ENCODE peak calls at places on chromosome 3, in four cellular contexts. K, A, M and L are unnamed samples.

GRCh38 chr3:187188931-187189330 is 8.4 kb upstream of the RTP1 start:
- DNase-seq in K (no peak), A (peak), M (no peak), L (no peak)

GRCh38 chr3:48695113-48695753 is 9.5 kb upstream of the NCKIPSD start:
- DNase-seq in K (peak), A (peak), M (peak), L (peak)

GRCh38 chr3:159263750-159264561 is 462.1 kb downstream of the MFSD1 start:
- DNase-seq in K (no peak), A (peak), M (no peak), L (peak)

GRCh38 chr3:99638244-99638948 is at the start of gene COL8A1:
- DNase-seq in K (peak), A (peak), M (peak), L (peak)

GRCh38 chr3:15989419-15989818 is 185.1 kb upstream of the GALNT15 start:
- DNase-seq in K (no peak), A (peak), M (no peak), L (no peak)

GRCh38 chr3:60147249-60147648 is 1097.4 kb upstream of the CFAP20DC start:
- DNase-seq in K (no peak), A (no peak), M (no peak), L (no peak)

GRCh38 chr3:146189519-146190173 is 28.7 kb upstream of the PLOD2 start:
- DNase-seq in K (peak), A (peak), M (peak), L (peak)

GRCh38 chr3:114566162-114566755 is 272.4 kb downstream of the TIGIT start:
- DNase-seq in K (no peak), A (no peak), M (no peak), L (no peak)

GRCh38 chr3:172776049-172776717 is 25.7 kb downstream of the ECT2 start:
- DNase-seq in K (no peak), A (peak), M (no peak), L (no peak)

GRCh38 chr3:182424006-182424405 is 369.3 kb upstream of the ATP11B start:
- DNase-seq in K (no peak), A (no peak), M (no peak), L (no peak)

GRCh38 chr3:9826815-9827574 is 16.8 kb downstream of the RPUSD3 start:
- DNase-seq in K (peak), A (no peak), M (peak), L (peak)

GRCh38 chr3:74801924-74802323 is 187.5 kb upstream of the CNTN3 start:
- DNase-seq in K (no peak), A (no peak), M (no peak), L (no peak)
- H3K56ac ChIP-seq in K (no peak), A (no peak), M (no peak), L (no peak)

GRCh38 chr3:62665627-62666433 is 209.4 kb downstream of the CADPS start:
- DNase-seq in K (peak), A (peak), M (peak), L (peak)
- H3K4me2 ChIP-seq in K (peak), A (no peak), M (no peak), L (no peak)

DNA sequence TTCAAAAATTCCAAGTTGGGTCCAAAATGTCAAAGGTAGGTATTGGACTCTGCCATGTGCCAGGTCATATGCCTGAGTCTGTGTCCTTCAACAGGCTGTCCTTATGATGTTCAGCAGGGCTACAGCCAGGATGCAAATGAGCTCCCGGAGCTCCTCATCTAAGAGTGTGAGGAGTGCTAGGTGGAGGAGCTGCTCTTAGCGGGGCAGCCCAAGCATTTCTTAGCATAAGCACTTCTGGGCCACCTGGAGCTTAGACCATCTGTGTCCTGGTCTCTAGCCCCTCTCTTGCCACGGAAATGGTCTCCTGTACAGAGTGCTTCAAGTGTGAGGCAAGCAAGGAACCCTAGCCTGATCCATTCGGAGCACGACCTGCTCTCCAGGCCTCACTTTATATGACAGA is 64.6 kb upstream of the PRR23C start:
- DNase-seq in K (no peak), A (no peak), M (peak), L (no peak)
- H4K5ac ChIP-seq in K (no peak), A (no peak), M (no peak), L (no peak)

DNA sequence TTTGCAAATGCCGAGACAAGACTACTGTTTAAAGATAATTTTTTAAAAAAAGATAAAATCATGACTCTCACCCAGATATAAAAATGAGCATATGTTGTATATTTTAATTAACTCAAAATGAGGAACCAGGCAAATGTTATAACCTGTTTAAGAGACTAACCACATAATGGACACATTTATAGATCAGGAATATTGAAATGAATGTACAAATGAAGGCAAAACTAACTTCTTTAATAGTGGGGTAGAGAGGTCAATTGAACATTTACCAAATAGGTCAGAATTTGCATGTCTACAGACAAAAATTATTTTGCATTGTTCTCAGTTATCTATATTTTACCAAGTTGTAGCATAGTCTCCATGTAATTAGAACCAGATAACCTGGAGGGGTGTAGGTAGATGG is 134.3 kb upstream of the PFN2 start:
- DNase-seq in K (no peak), A (no peak), M (no peak), L (no peak)
- H3K56ac ChIP-seq in K (no peak), A (no peak), M (no peak), L (no peak)

DNA sequence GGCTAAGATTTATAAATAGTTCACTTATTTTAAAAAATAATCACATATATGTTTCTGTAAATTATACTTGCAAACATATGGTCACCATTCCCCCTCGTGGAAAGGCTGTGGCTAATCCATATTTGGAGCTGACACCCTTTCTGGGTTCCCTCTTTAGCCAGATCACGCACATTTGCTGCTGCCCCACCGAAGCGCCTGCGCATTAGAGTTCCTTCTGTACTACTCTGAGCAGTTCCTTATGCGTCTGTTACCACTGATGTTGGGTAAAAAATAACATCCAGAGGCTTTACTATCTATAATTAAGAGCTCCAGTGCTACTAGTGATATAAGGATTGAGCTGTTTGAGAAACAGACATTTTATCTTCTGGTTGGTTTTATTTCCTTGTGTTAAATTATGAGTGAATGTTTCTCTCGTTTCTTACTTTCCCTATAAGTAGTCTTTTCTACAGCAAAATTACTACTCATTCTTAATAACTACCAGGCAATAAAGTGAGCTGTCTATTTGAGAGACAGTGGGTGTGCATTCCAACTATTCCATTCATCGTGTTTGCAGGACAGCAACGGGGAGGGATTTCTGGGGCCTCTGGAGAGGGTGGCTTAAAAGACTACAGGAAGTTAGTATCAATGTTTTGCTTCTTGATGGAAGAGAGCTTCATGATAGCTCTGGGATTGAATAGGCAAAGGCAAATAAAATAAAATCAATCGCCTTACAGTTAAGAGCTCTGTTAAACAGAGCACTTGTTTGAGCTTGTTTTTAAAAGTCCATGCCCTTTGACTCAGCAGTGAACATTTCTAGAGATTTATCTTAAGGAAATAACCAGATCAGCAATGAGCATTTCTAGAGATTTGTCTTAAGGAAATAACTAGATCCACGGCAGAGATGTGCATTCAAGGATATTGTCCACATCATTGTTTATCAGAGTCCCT is 245.2 kb downstream of the CD47 start:
- DNase-seq in K (no peak), A (peak), M (no peak), L (no peak)
- H3K4me2 ChIP-seq in K (no peak), A (no peak), M (no peak), L (no peak)

DNA sequence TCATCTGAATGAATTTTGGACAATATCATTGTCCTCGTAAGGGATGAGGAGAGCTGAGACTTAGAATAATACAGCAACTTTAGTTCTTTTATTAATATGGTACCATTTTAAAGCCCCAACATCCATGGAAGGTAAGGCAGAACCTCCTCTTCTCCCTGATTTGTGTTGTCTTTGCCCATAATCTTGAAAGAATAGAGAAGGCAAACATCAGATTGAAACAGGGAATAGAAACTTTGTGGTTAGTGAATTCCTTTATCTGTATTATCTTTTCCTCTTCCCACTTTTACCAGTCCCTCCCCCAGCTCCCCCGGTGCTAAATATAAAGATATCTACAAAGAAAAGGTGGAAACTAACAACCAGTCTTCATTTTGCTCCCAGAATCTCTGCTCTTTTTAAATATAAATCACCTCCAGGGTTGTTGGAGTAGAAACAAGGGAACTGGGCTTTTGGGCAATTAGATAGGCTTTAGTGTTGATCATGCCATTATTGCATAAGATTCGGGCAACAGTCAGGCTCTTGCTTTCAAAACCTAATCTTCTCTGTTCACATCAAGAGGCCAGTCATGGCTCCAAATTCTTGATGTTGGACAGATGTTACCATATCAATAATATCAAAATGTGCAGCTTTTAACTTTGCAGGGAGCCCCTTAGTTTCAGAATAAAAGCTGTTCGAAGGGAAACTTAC is 32.5 kb downstream of the ITPR1 start:
- DNase-seq in K (no peak), A (no peak), M (no peak), L (no peak)
- H4K5ac ChIP-seq in K (no peak), A (no peak), M (no peak), L (no peak)

DNA sequence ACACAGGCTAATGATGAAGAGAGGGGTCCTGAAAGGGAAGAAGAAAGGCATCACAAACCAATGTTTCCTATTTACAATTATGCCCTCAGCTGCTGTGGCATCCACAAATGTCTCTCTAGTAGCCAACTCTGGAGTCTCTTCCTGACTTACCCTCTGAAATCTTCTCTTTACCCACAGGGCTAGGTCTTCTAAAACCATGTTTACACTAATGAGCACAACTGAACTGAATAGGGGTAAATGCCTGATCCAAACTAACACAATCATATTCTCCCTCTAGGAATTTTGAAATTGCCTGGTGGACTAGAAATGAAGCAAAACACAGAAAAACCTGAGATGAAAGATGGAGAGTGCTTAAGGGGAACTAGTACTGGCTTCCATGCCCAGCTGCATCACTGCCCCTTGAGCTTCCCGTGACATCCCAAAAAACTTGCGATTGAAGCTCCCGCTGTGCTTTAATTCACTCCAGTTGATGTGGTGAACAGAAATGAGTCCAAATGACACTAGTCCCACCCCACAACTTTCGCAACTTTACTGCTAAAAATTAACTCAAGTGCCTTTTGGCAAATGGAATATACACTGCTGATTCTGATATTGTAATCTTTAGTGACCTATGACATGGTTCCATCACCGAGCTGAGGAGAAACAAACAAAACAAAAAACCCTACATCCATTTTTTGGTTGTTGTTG is 32.8 kb downstream of the CFAP20DC start:
- DNase-seq in K (no peak), A (no peak), M (no peak), L (no peak)
- H3K56ac ChIP-seq in K (no peak), A (no peak), M (no peak), L (no peak)

GRCh38 chr3:123540285-123540684 is 44.6 kb downstream of the HACD2 start:
- DNase-seq in K (no peak), A (peak), M (no peak), L (no peak)

GRCh38 chr3:123533554-123534159 is 51.2 kb downstream of the HACD2 start:
- DNase-seq in K (no peak), A (peak), M (no peak), L (no peak)

GRCh38 chr3:123534264-123534663 is 50.6 kb downstream of the HACD2 start:
- DNase-seq in K (no peak), A (no peak), M (no peak), L (no peak)

GRCh38 chr3:123536153-123536895 is 48.5 kb downstream of the HACD2 start:
- DNase-seq in K (no peak), A (no peak), M (no peak), L (no peak)

GRCh38 chr3:123535580-123535979 is 49.3 kb downstream of the HACD2 start:
- DNase-seq in K (no peak), A (peak), M (no peak), L (peak)
- H3K4me2 ChIP-seq in K (no peak), A (no peak), M (no peak), L (no peak)

DNA sequence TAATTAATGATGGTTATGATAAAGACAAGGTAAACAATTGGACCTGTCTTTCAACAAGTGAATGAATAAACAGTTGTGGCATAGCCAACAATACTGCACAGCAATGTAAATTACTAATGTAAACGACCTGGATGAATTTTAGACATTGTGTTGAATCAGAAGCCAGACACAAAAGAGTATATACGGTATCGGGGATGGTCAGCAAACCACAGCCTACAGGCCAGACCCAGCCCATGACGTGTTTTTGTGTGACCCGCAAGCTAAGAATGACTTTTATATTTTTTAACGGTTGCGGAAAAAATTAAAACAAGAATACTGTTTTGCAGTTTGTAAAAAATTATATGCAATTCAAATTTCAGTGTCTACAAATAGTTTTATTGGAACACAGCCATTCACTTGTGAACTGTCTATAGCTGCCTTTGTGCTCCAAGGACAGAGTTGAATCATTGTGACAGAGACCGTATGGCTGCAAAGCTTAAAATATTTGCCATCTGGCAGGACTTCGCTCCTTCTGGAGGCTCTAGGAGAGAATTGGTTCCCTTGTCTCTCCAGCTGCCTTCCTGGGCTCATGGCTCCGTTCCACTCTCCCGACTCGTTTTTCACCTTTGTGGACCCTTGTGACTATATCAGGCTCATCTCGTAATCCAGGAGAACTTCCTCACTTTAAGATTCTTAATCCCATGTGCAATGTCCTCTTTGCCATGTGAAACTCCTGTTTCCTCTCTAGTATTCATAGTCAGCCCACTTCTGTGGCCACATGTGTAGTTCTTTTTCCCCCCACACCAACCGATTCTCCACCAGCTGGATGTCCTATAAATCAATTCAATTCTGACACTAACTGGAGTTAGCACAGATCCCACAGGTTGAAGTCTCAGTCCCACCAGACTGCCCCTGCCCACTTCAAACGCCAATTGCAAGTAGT is 72.7 kb downstream of the CMTM8 start:
- DNase-seq in K (no peak), A (no peak), M (no peak), L (no peak)
- H4K5ac ChIP-seq in K (no peak), A (no peak), M (no peak), L (no peak)

DNA sequence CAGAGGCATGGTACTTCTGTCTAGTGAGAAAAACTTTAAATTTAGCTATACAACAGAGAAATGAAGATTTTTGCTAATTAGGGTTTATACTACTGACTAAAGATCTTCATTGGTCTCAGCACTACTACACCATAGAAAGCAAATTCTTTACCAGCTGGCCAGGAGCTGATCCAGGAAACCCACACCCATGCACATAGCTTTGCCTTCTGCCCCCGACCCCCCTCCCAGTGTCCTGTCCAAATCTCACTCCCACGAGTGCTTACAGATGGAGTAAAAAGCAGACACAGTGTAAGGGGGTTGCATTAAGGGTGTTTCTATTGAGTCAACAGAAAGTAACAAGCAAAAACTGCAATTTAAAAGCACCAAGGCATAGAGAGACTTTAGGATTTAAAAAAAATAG is 124.2 kb downstream of the CTNNB1 start:
- DNase-seq in K (no peak), A (no peak), M (no peak), L (no peak)
- H3K56ac ChIP-seq in K (no peak), A (no peak), M (no peak), L (no peak)